ENCODE peak calls at places on chromosomes 1 and 21, in six cellular contexts. J is endodermal cell; E is CD8-positive, alpha-beta memory T cell; K is mammary epithelial cell; L is A549; N is DND-41. F is an unnamed sample. For H3K4me1, the result is how much of the 10 kb centered on the place peaks cover.

GRCh38 chr1:33710989-33711388 is 152.9 kb upstream of the HMGB4 start:
- DNase-seq in J (no peak), E (no peak), L (no peak), K (no peak), N (no peak), F (no peak)

GRCh38 chr21:20570824-20571232 is 427.4 kb upstream of the NCAM2 start:
- DNase-seq in E (no peak), N (no peak), K (no peak), J (peak), L (no peak), F (no peak)

GRCh38 chr1:36735939-36736730 is 253.4 kb upstream of the CSF3R start:
- DNase-seq in N (no peak), E (no peak), K (no peak), L (no peak), J (peak), F (no peak)

GRCh38 chr1:244968431-244968830 is 104.1 kb upstream of the HNRNPU start:
- DNase-seq in J (peak), N (no peak), E (no peak), K (no peak), L (no peak), F (no peak)

GRCh38 chr1:117612517-117613248 is 6.8 kb downstream of the TENT5C start:
- DNase-seq in N (no peak), E (no peak), K (peak), J (peak), L (peak), F (no peak)

GRCh38 chr1:17170571-17170970 is 34.4 kb upstream of the PADI1 start:
- DNase-seq in K (peak), L (no peak), E (no peak), J (no peak), N (no peak), F (no peak)

GRCh38 chr1:167273027-167273800 is 52.5 kb downstream of the POU2F1 start:
- DNase-seq in K (peak), N (peak), E (no peak), L (no peak), J (no peak), F (peak)

GRCh38 chr1:30697571-30697970 is 25.8 kb downstream of the MATN1 start:
- DNase-seq in L (no peak), E (no peak), N (no peak), K (no peak), J (peak), F (peak)

GRCh38 chr1:11531943-11532342 is 53.0 kb downstream of the DISP3 start:
- DNase-seq in J (no peak), K (no peak), E (no peak), L (no peak), N (no peak), F (no peak)

GRCh38 chr1:182392045-182393028 is 747 bp upstream of the GLUL start:
- DNase-seq in J (no peak), E (no peak), N (no peak), K (peak), L (no peak), F (peak)

GRCh38 chr1:45442272-45442671 is 48.7 kb downstream of the TESK2 start:
- DNase-seq in J (no peak), K (peak), L (no peak), E (no peak), N (no peak), F (no peak)

GRCh38 chr1:228903573-228904122 is 168.4 kb downstream of the RHOU start:
- DNase-seq in N (no peak), L (peak), E (no peak), J (peak), K (no peak), F (peak)

GRCh38 chr1:53321776-53322602 is 5.9 kb downstream of the LRP8 start:
- DNase-seq in J (peak), E (no peak), N (no peak), L (no peak), K (no peak), F (no peak)

GRCh38 chr1:53279556-53280160 is 41.3 kb upstream of the MAGOH start:
- DNase-seq in N (no peak), J (no peak), E (no peak), L (no peak), K (no peak), F (no peak)

DNA sequence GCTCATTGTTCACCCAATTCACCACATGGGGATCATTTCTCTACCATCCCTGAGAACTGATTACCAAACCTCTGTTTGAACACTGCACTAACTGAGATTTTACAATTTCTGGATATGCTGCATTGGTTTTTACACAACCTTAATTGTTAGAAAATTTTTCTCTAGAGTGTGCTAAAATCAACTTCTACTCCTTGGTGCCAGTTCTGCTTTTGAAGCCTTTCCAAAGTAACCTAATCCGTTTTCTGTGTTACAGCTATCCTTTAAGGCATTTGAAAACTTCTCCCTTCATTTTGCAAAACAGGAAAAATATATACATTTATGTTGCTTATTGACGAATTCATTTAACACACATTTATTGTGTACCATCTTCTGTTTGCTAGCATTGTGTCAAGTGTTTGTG is 23.7 kb downstream of the SMAP2 start:
- DNase-seq in E (no peak), N (no peak), L (no peak), J (no peak), K (no peak), F (no peak)
- H3K4me1 ChIP-seq in E (half or more), N (under half), L (under half), J (under half), K (under half), F (under half)

DNA sequence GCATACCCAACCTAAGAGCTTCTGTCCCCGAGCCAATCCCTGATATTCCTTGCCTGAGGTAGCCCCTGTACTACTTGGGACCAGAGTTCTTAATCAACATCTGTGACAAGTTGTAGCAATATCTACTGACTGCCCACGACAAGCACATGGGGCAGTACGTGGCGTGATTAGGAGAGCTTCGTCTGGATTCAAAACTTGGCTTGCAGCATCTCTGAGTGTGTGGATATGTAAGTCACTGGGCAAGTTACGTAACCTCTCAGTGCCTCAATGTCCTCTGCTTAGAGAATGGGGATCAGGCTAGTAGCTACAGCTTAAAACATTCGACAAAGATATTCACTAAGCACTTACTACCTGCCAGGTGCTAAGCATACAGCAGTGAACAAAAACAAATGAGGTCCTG is 5.0 kb downstream of the HSPG2 start:
- DNase-seq in J (no peak), K (peak), E (no peak), N (no peak), L (no peak), F (no peak)
- H3K4me1 ChIP-seq in J (under half), K (under half), E (under half), N (under half), L (half or more), F (half or more)

GRCh38 chr21:38301321-38302214 is 44.8 kb downstream of the KCNJ15 start:
- DNase-seq in E (no peak), L (no peak), N (no peak), K (no peak), J (no peak), F (no peak)
- H3K4me1 ChIP-seq in E (under half), L (under half), N (under half), K (under half), J (under half), F (under half)

GRCh38 chr21:24255591-24255990 is 1351.7 kb downstream of the MRPL39 start:
- DNase-seq in N (no peak), E (no peak), K (no peak), J (no peak), L (no peak), F (no peak)

GRCh38 chr21:24260751-24261150 is 1346.5 kb downstream of the MRPL39 start:
- DNase-seq in J (no peak), N (no peak), K (no peak), E (no peak), L (no peak), F (no peak)

DNA sequence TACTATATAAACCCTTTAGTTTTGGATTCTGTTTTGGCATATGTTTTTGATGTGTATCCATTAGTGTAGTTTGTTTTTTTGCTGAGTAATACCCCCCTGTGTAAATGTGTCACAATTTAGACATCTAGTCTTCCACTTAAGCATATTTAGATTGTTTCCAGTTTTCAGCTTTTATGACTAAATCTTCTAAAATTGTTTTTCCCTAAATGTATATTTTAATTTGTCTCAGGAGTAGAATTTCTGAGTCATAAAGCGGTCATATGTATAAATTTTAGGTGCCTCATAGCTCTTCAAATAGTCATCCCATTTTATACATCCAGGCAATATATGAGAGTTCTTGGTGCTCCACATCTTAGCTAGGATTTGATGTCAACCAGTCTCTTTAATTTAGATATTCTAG is 1348.0 kb downstream of the MRPL39 start:
- DNase-seq in K (no peak), E (no peak), N (no peak), J (no peak), L (no peak), F (no peak)
- H3K4me1 ChIP-seq in K (under half), E (under half), N (under half), J (under half), L (under half), F (under half)

DNA sequence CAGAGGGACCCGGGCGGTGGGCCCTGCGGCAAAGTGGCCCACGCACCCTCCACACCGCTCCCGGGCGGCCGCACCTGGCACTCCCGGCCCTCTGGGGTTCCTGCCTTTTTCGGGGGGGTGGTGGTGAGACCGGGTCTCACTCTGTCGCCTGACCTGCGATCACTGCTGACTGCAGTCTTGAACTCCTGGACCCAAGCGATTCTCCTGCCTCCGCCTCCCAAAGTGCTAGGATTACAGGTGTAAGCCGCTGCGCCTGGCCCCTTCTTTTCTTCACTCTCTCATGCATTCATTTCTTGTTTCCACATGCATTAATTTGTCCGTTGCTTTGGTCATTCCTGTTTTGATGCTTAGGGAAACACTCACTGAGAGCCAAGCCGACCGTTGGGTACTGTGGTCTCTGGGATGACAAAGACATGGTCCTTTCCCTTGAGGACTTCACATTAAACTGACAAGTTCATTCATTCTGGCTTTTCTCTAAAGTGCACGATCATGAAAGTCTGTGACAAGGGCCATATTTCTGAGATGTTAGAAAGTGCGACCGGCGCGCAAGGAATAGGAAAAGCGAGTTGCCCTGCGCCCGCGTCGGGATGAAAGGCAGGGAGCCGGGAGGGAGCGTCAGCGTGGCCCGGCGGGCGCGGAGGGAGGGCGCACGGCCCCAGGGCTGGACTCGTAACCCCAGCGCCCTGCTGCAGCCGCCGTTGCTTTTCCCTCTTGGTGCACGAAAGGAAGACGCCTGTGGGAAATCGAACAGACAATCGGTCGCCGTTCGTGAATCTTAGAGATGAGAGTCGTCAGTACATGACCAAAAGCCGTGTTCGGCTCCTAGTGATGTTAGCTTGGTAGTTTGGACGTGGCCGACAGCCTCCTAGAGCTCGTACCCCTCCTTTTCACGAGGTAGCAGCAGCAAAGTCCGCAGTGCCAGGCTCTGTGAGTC is 1.0 kb upstream of the MCOLN2 start:
- DNase-seq in J (peak), L (no peak), K (peak), E (peak), N (no peak), F (no peak)
- H3K4me1 ChIP-seq in J (under half), L (under half), K (under half), E (under half), N (under half), F (under half)

F was measured in SJCRH30.